ENCODE peak calls at places on chromosome 1, in ten cellular contexts. D is tibial artery, V is neural crest cell, T is psoas muscle, K is lower lobe of right lung, Q is uterus, W is HCT116, C is heart left ventricle, B is HFFc6, I is thyroid gland. J is an unnamed sample.

GRCh38 chr1:233440952-233441401 is 113.5 kb downstream of the MAP3K21 start:
- DNase-seq in D (no peak), V (peak), T (no peak), K (no peak), Q (no peak), W (peak), C (no peak), B (peak), I (peak), J (no peak)

GRCh38 chr1:198007687-198008627 is 90.8 kb downstream of the LHX9 start:
- DNase-seq in D (no peak), V (no peak), T (no peak), K (no peak), Q (no peak), W (no peak), C (no peak), B (peak), I (no peak), J (no peak)

GRCh38 chr1:68140536-68140935 is 90.1 kb upstream of the DIRAS3 start:
- DNase-seq in D (no peak), V (no peak), T (no peak), K (no peak), Q (no peak), W (no peak), C (no peak), B (no peak), I (no peak), J (no peak)

GRCh38 chr1:218344814-218345672 is at the start of gene TGFB2:
- DNase-seq in D (peak), V (peak), T (peak), K (no peak), Q (peak), W (no peak), C (peak), B (peak), I (peak), J (no peak)

GRCh38 chr1:33903210-33903589 is 39.3 kb downstream of the HMGB4 start:
- DNase-seq in D (no peak), V (no peak), T (no peak), K (no peak), Q (no peak), W (no peak), C (no peak), B (peak), I (no peak), J (no peak)

GRCh38 chr1:99266731-99267130 is 2.4 kb downstream of the PLPPR4 start:
- DNase-seq in D (no peak), V (no peak), T (no peak), K (no peak), Q (no peak), W (no peak), C (no peak), B (peak), I (no peak), J (no peak)

GRCh38 chr1:156073740-156074139 is 8.5 kb downstream of the MEX3A start:
- DNase-seq in D (no peak), V (no peak), T (no peak), K (no peak), Q (no peak), W (no peak), C (no peak), B (no peak), I (no peak), J (peak)

GRCh38 chr1:164617607-164618564 is 58.9 kb downstream of the PBX1 start:
- DNase-seq in D (no peak), V (peak), T (no peak), K (no peak), Q (no peak), W (peak), C (no peak), B (peak), I (peak), J (no peak)

GRCh38 chr1:244414543-244414942 is 37.2 kb downstream of the ADSS2 start:
- DNase-seq in D (no peak), V (no peak), T (no peak), K (no peak), Q (no peak), W (no peak), C (no peak), B (peak), I (no peak), J (no peak)

GRCh38 chr1:33439662-33440061 is 8.8 kb upstream of the PHC2 start:
- DNase-seq in D (no peak), V (no peak), T (no peak), K (no peak), Q (no peak), W (no peak), C (no peak), B (no peak), I (no peak), J (no peak)

GRCh38 chr1:166379447-166379846 is 212.6 kb upstream of the FAM78B start:
- DNase-seq in D (no peak), V (no peak), T (peak), K (no peak), Q (peak), W (no peak), C (peak), B (no peak), I (no peak), J (no peak)

GRCh38 chr1:181104042-181104789 is 15.7 kb downstream of the IER5 start:
- DNase-seq in D (no peak), V (no peak), T (no peak), K (no peak), Q (no peak), W (no peak), C (no peak), B (no peak), I (no peak), J (no peak)

GRCh38 chr1:222798975-222799374 is 15.9 kb upstream of the DISP1 start:
- DNase-seq in D (no peak), V (no peak), T (no peak), K (no peak), Q (no peak), W (no peak), C (no peak), B (no peak), I (no peak), J (no peak)

DNA sequence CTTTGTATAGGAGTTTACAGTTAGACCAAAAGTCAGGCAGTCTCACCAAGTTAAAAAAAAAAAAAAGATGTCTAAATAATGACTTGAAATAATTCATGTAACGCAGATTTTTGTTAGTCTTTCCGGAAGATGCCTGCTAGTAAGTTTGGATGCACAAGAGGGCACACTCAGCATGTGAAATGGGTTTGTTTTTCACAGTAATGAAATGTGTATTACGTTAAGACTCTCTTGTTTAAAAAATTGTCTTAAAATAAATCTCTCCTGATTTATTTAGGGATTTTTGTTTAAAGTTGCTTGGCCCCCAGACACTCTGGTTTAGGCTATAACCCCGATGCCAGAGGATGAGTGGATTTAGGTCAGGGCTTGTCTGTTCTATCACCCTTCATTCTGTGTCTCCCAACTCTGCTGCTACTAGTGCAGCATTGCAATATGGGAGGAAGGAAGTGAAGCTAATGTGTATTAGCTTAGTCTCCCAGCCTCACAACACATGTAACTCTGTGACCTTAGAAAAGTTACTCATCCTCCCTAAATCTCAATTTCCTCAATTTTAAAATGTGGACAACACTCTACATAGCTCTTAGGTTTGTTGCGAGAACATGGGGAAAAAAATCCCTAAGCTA is 25.7 kb downstream of the CTH start:
- DNase-seq in D (no peak), V (no peak), T (no peak), K (no peak), Q (peak), W (no peak), C (no peak), B (peak), I (no peak), J (no peak)
- TF ChIP-seq CTCF in D (no peak), V (peak), T (peak), K (peak), Q (peak), W (no peak), C (peak), B (peak), I (no peak), J (no peak)

DNA sequence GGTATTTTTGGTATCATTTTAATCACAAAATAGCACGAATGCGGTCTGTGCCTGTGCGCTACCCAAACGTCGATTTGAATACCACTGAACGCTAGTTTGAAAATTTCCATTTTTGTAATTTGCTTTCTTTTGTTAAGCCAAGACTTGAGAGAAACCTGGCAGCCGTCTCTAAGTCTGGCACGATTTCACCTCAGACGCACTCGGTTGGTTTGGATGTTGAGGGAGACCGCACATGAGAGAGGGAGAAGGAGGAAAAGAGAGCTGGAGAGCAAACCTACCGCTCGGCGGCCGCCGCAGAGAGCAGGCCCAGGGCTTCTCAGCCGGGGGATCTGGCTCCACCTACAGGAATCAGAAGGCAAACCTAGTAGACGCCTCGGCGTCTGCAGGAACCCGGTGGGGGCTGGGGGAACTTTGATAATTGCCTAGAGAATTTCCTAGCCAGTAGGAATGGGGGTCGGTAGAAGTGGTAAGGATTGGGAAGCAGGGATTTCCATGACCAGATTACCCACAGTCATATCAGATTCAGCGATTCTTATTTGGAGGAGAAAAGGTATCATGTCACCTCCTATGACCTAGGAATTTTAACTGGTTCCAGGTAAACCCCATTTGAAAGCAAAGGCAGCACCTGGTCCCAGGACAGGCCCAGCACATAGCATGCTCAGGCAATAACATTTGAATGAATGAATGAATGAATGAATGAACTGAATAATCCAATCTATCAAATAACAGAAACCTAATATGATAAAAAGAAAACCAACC is 83.2 kb downstream of the TM2D1 start:
- DNase-seq in D (peak), V (peak), T (peak), K (peak), Q (peak), W (peak), C (peak), B (no peak), I (peak), J (peak)
- TF ChIP-seq CTCF in D (peak), V (peak), T (peak), K (peak), Q (peak), W (peak), C (peak), B (peak), I (peak), J (peak)

GRCh38 chr1:227437495-227438008 is 119.3 kb upstream of the CDC42BPA start:
- DNase-seq in D (no peak), V (no peak), T (no peak), K (no peak), Q (no peak), W (peak), C (no peak), B (peak), I (no peak), J (no peak)
- TF ChIP-seq CTCF in D (peak), V (peak), T (peak), K (peak), Q (peak), W (peak), C (peak), B (peak), I (no peak), J (no peak)

GRCh38 chr1:8398677-8399076 is 80.8 kb downstream of the SLC45A1 start:
- DNase-seq in D (no peak), V (no peak), T (no peak), K (no peak), Q (no peak), W (no peak), C (no peak), B (no peak), I (no peak), J (no peak)
- TF ChIP-seq CTCF in D (peak), V (peak), T (no peak), K (no peak), Q (no peak), W (no peak), C (no peak), B (peak), I (no peak), J (peak)

DNA sequence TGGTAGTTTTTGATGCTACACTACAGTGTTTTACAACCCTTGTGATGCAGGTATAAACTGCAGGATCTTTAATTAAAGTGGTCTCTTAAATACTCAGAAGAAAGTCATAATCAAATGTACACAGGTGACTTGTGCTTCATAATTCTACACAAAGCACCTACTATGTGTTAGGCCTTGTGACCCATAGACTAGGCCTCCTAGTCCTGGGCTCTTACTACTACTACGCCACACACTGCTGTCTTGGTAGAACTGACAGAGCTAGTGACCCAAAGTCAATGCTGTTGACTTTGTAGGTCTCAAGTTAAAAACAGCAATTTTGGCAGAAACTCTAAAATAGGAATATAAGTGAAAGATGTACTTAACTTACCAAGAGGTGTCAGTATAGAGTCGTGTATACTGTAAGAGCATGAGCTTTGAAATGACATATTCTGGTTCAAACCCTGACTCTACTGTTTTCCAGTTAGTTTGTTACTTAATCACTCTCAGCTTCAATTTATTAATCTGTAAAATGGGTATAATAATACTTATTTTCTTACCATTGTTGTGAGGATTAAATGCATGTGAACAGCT is 48.6 kb upstream of the LMO4 start:
- DNase-seq in D (no peak), V (no peak), T (no peak), K (no peak), Q (no peak), W (peak), C (no peak), B (peak), I (no peak), J (no peak)
- TF ChIP-seq CTCF in D (no peak), V (peak), T (no peak), K (no peak), Q (no peak), W (no peak), C (no peak), B (peak), I (no peak), J (no peak)

J was measured in glutamatergic neuron.